ENCODE peak calls at places on chromosomes 5 and 9, in four cellular contexts. One of them, this sample, is unnamed.

GRCh38 chr5:110590187-110590586 is 136.3 kb downstream of the TMEM232 start:
- DNase-seq in COR-L47: no peak
- DNase-seq in neuronal stem cell: no peak
- DNase-seq in body of pancreas: no peak
- DNase-seq in this sample: no peak

GRCh38 chr5:9544502-9545300 is 1.2 kb downstream of the SEMA5A start:
- DNase-seq in COR-L47: peak; percentile 2
- DNase-seq in neuronal stem cell: peak; percentile 84
- DNase-seq in body of pancreas: peak; percentile 85
- DNase-seq in this sample: peak; percentile 54

GRCh38 chr5:142199388-142199787 is 90.8 kb downstream of the NDFIP1 start:
- DNase-seq in COR-L47: no peak
- DNase-seq in neuronal stem cell: no peak
- DNase-seq in body of pancreas: no peak
- DNase-seq in this sample: no peak

GRCh38 chr5:137453476-137454080 is 45.5 kb downstream of the SPOCK1 start:
- DNase-seq in COR-L47: no peak
- DNase-seq in neuronal stem cell: peak; percentile 69
- DNase-seq in body of pancreas: no peak
- DNase-seq in this sample: no peak

GRCh38 chr5:40687316-40687715 is 7.6 kb downstream of the PTGER4 start:
- DNase-seq in COR-L47: no peak
- DNase-seq in neuronal stem cell: no peak
- DNase-seq in body of pancreas: no peak
- DNase-seq in this sample: no peak

GRCh38 chr9:93950619-93951601 is 4.2 kb downstream of the BARX1 start:
- DNase-seq in COR-L47: no peak
- DNase-seq in neuronal stem cell: no peak
- DNase-seq in body of pancreas: peak; percentile 56
- DNase-seq in this sample: no peak

GRCh38 chr9:114278881-114279570 is 43.9 kb upstream of the ORM1 start:
- DNase-seq in COR-L47: no peak
- DNase-seq in neuronal stem cell: no peak
- DNase-seq in body of pancreas: no peak
- DNase-seq in this sample: no peak

GRCh38 chr9:13278368-13279246 is 885 bp downstream of the MPDZ start:
- DNase-seq in COR-L47: peak; percentile 81
- DNase-seq in neuronal stem cell: peak; percentile 57
- DNase-seq in body of pancreas: peak; percentile 22
- DNase-seq in this sample: peak; percentile 65

GRCh38 chr9:99860266-99860665 is 38.6 kb downstream of the NR4A3 start:
- DNase-seq in COR-L47: no peak
- DNase-seq in neuronal stem cell: no peak
- DNase-seq in body of pancreas: no peak
- DNase-seq in this sample: no peak

GRCh38 chr5:15995206-15996052 is 184.2 kb downstream of the MARCHF11 start:
- DNase-seq in COR-L47: peak; percentile 9
- DNase-seq in neuronal stem cell: peak; percentile 43
- DNase-seq in body of pancreas: no peak
- DNase-seq in this sample: peak; percentile 50

GRCh38 chr9:132160802-132161742 is 786 bp upstream of the NTNG2 start:
- DNase-seq in COR-L47: no peak
- DNase-seq in neuronal stem cell: peak; percentile 35
- DNase-seq in body of pancreas: peak; percentile 26
- DNase-seq in this sample: peak; percentile 13

This sample was measured in NCI-H1105 treated with DMSO at 0.1 percent for 48 hours.